ENCODE peak calls at places on chromosomes 13 and 19, in four cellular contexts. One of them, this sample, is unnamed.

GRCh38 chr19:50496189-50497029 is 14.6 kb downstream of the JOSD2 start:
- DNase-seq in esophagus squamous epithelium: no peak
- DNase-seq in RWPE1: no peak
- DNase-seq in breast epithelium: no peak
- DNase-seq in this sample: no peak

GRCh38 chr19:51799998-51800848 is 5.3 kb downstream of the FPR3 start:
- DNase-seq in breast epithelium: no peak
- DNase-seq in RWPE1: no peak
- DNase-seq in esophagus squamous epithelium: no peak
- DNase-seq in this sample: no peak

GRCh38 chr19:5929179-5929578 is 15.1 kb downstream of the CAPS start:
- DNase-seq in breast epithelium: no peak
- DNase-seq in RWPE1: no peak
- DNase-seq in esophagus squamous epithelium: no peak
- DNase-seq in this sample: no peak

GRCh38 chr19:9945319-9945966 is 9.1 kb upstream of the OLFM2 start:
- DNase-seq in RWPE1: peak
- DNase-seq in esophagus squamous epithelium: no peak
- DNase-seq in breast epithelium: peak
- DNase-seq in this sample: peak

GRCh38 chr13:44936246-44936645 is 53.0 kb downstream of the NUFIP1 start:
- DNase-seq in RWPE1: no peak
- DNase-seq in breast epithelium: no peak
- DNase-seq in esophagus squamous epithelium: no peak
- DNase-seq in this sample: no peak

GRCh38 chr13:89393758-89394157 is 1722.6 kb downstream of the SLITRK5 start:
- DNase-seq in esophagus squamous epithelium: no peak
- DNase-seq in breast epithelium: no peak
- DNase-seq in RWPE1: no peak
- DNase-seq in this sample: no peak

GRCh38 chr19:44626067-44626624 is 12.8 kb downstream of the IGSF23 start:
- DNase-seq in esophagus squamous epithelium: no peak
- DNase-seq in RWPE1: peak
- DNase-seq in breast epithelium: peak
- DNase-seq in this sample: peak

GRCh38 chr19:33374406-33374703 is 846 bp downstream of the CEBPG start:
- DNase-seq in esophagus squamous epithelium: no peak
- DNase-seq in RWPE1: no peak
- DNase-seq in breast epithelium: no peak
- DNase-seq in this sample: peak

GRCh38 chr19:30093966-30094770 is 152.1 kb downstream of the URI1 start:
- DNase-seq in breast epithelium: no peak
- DNase-seq in RWPE1: no peak
- DNase-seq in esophagus squamous epithelium: no peak
- DNase-seq in this sample: no peak

GRCh38 chr19:55553217-55554182 is 8.2 kb upstream of the SBK3 start:
- DNase-seq in esophagus squamous epithelium: no peak
- DNase-seq in breast epithelium: no peak
- DNase-seq in RWPE1: no peak
- DNase-seq in this sample: peak

GRCh38 chr13:113650731-113651148 is 7.3 kb downstream of the ATP4B start:
- DNase-seq in esophagus squamous epithelium: no peak
- DNase-seq in RWPE1: no peak
- DNase-seq in breast epithelium: no peak
- DNase-seq in this sample: no peak

GRCh38 chr13:72541674-72542073 is 185.8 kb downstream of the MZT1 start:
- DNase-seq in esophagus squamous epithelium: no peak
- DNase-seq in RWPE1: peak
- DNase-seq in breast epithelium: no peak
- DNase-seq in this sample: peak

GRCh38 chr13:19845758-19846157 is 17.7 kb downstream of the ZMYM5 start:
- DNase-seq in breast epithelium: no peak
- DNase-seq in esophagus squamous epithelium: no peak
- DNase-seq in RWPE1: peak
- DNase-seq in this sample: peak

DNA sequence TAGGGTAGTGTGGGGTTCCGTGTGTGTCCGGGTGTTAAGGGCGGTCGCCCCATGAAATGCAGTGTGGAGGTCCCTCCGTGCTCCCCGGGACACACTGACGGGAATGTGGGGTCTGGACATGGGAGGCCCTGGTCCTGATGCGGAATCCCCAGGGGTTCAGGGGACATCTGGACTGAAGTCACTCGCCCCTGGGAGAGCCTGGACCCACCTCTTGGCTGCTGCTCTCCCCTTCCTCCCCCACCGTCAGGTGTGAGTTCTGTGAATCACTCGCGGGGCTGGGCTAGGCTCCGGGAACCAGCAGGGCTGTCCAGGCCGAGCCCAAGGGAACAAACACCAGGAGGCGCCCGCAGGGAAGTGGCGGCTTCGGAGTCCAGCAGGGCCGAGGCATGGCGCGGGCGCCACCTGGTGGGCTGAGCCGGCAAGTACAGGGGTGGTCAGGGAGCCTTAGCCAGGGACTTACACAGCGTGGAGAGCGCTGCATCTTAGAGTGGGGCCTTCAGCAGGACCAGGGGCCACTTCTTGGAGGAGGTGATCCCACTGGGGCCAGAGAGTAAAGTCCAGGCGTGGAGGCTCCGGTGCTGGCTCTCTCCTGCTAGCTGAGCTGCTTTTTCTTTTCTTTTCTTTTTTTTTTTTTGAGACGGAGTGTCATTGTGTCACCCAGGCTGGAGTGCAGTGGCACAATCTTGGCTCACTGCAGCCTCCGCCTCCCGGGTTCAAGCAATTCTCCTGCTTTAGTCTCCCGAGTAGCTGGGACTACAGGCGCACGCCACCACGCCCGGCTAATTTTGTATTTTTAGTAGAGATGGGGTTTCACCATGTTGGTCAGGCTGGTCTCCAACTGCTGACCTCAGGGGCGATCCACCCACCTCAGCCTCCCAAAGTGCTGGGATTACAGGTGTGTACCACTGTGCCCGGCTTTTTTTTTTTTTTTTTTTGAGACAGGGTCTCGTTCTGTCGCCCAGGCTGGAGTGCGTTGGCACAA is 20.1 kb downstream of the WTIP start:
- DNase-seq in esophagus squamous epithelium: no peak
- DNase-seq in RWPE1: peak
- DNase-seq in breast epithelium: peak
- DNase-seq in this sample: peak
- TF ChIP-seq CTCF in esophagus squamous epithelium: peak
- TF ChIP-seq CTCF in RWPE1: peak
- TF ChIP-seq CTCF in breast epithelium: peak
- TF ChIP-seq CTCF in this sample: peak

GRCh38 chr19:313988-314815 is 23.0 kb upstream of the PLPP2 start:
- DNase-seq in breast epithelium: no peak
- DNase-seq in esophagus squamous epithelium: no peak
- DNase-seq in RWPE1: no peak
- DNase-seq in this sample: no peak
- TF ChIP-seq CTCF in breast epithelium: no peak
- TF ChIP-seq CTCF in esophagus squamous epithelium: no peak
- TF ChIP-seq CTCF in RWPE1: no peak
- TF ChIP-seq CTCF in this sample: no peak

DNA sequence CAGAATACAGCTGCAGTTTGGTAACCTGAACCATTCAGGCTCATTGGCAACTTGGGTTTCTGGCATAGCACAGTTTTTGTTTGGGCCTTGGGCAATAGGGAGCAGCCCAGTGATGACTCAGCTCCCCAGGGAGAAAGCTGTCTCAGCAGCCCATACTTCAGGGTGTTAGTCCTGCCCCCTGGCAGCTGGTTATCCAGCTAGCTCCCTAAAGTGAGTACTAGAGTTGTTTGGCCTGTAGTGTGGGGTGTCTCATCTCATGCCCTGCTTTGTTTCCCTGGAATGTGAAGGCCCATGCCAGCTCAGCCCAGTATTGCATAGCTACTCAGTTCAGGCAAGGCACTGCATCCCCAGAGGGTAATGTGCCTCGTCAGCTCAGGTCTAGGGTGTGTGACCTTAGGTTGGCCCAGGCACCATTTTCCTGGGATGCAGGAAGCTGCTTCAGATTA is 18.2 kb upstream of the ZNF543 start:
- DNase-seq in RWPE1: peak
- DNase-seq in esophagus squamous epithelium: no peak
- DNase-seq in breast epithelium: peak
- DNase-seq in this sample: peak
- TF ChIP-seq CTCF in RWPE1: no peak
- TF ChIP-seq CTCF in esophagus squamous epithelium: no peak
- TF ChIP-seq CTCF in breast epithelium: peak
- TF ChIP-seq CTCF in this sample: peak

DNA sequence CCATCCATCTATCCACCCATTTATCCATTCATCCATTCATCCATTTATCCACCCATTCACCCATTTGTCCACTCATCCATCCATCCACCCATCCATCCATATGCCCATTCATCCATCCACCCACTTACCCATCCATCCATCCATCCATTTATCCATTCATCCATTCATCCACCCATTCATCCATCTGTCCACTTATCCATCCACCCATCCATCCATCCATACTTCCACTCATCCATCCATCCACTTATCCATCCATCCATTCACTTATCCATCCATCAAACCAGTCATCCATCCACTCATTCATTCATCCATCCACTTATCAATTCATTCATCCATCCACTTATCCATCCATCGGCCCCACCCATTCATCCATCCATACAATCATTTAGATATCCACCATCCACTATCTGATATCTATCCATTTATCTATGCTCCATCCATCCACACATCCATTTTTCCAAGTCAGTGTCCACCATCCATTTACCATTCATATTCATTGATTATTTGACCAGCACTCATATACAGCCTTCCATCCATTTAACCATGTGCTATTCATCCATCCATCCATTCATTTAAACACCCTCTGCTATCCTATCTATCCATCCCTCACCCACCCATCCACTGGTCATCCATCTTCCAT is 2.8 kb downstream of the TMEM221 start:
- DNase-seq in breast epithelium: no peak
- DNase-seq in RWPE1: no peak
- DNase-seq in esophagus squamous epithelium: no peak
- DNase-seq in this sample: no peak
- TF ChIP-seq CTCF in breast epithelium: no peak
- TF ChIP-seq CTCF in RWPE1: no peak
- TF ChIP-seq CTCF in esophagus squamous epithelium: no peak
- TF ChIP-seq CTCF in this sample: no peak

GRCh38 chr19:13398182-13398581 is 108.1 kb downstream of the CACNA1A start:
- DNase-seq in breast epithelium: no peak
- DNase-seq in RWPE1: no peak
- DNase-seq in esophagus squamous epithelium: no peak
- DNase-seq in this sample: no peak

GRCh38 chr19:13400296-13400695 is 106.0 kb downstream of the CACNA1A start:
- DNase-seq in breast epithelium: no peak
- DNase-seq in esophagus squamous epithelium: no peak
- DNase-seq in RWPE1: no peak
- DNase-seq in this sample: no peak

GRCh38 chr19:13398780-13399726 is 107.2 kb downstream of the CACNA1A start:
- DNase-seq in breast epithelium: no peak
- DNase-seq in esophagus squamous epithelium: no peak
- DNase-seq in RWPE1: peak
- DNase-seq in this sample: peak

GRCh38 chr19:13399746-13400145 is 106.5 kb downstream of the CACNA1A start:
- DNase-seq in esophagus squamous epithelium: no peak
- DNase-seq in breast epithelium: no peak
- DNase-seq in RWPE1: no peak
- DNase-seq in this sample: no peak

DNA sequence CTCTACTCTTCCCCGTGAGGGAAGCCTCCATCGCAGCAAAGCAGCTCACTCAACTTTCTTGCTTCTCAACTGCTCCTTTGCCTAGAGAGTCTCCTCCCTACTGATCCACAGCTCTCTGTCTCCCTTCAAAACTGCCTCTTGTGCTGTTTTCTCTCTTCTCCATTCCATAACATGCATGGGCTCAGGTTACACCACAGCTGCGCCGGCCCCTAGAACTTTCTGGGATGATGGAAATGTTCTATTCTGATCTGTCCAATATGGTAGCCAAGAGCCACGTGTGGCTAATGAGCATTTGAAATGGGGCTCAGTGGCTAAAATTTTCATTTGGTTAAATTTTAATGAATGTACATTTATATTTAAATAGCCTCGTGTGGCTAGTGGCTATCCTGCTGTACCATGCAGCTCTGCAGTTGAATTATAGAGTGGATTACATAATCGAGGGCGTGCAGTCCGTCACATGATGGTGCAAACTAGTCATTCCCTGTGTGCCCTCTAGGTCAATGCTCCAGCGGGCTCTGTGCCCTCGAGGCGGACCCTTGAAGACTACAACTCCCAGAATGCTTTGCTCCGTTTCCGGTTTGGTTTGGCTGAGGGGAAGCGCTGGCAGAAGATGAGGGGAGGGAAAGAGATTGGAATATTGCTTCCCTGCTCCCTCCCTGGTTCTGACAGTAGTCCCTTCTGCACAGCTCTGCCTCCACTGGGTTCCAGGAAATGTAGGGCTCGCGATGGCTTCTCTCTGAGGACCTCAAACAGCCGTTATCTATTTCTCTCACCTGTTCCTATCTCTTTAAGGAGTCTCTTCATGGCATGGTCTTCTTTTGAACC is 109.8 kb downstream of the CACNA1A start:
- DNase-seq in RWPE1: peak
- DNase-seq in esophagus squamous epithelium: no peak
- DNase-seq in breast epithelium: no peak
- DNase-seq in this sample: peak
- TF ChIP-seq CTCF in RWPE1: no peak
- TF ChIP-seq CTCF in esophagus squamous epithelium: no peak
- TF ChIP-seq CTCF in breast epithelium: no peak
- TF ChIP-seq CTCF in this sample: no peak

This sample was measured in epithelial cell of esophagus.